ENCODE peak calls at places on chromosome 13, in seven cellular contexts. N is H54, M is sigmoid colon, F is uterus, J is upper lobe of left lung, B is transverse colon, V is breast epithelium. L is an unnamed sample.

GRCh38 chr13:111572956-111573355 is 252.5 kb downstream of the TEX29 start:
- DNase-seq in N (no peak), M (no peak), F (no peak), J (no peak), B (peak; percentile 27), V (no peak), L (no peak)

GRCh38 chr13:90918551-90918950 is 428.9 kb upstream of the MIR17HG start:
- DNase-seq in N (no peak), M (no peak), F (no peak), J (no peak), B (no peak), V (no peak), L (no peak)

GRCh38 chr13:41428155-41428554 is 29.2 kb upstream of the RGCC start:
- DNase-seq in N (no peak), M (no peak), F (no peak), J (no peak), B (no peak), V (no peak), L (peak; percentile 27)

GRCh38 chr13:21717817-21718216 is 46.9 kb downstream of the FGF9 start:
- DNase-seq in N (no peak), M (no peak), F (no peak), J (no peak), B (no peak), V (peak; percentile 30), L (no peak)

GRCh38 chr13:25928941-25929505 is 122.8 kb downstream of the SHISA2 start:
- DNase-seq in N (no peak), M (no peak), F (no peak), J (no peak), B (no peak), V (no peak), L (no peak)

GRCh38 chr13:113075711-113076110 is 29.9 kb upstream of the F7 start:
- DNase-seq in N (no peak), M (no peak), F (no peak), J (no peak), B (no peak), V (no peak), L (no peak)

GRCh38 chr13:24692541-24692940 is 12.3 kb downstream of the ATP12A start:
- DNase-seq in N (peak; percentile 29), M (no peak), F (no peak), J (no peak), B (no peak), V (no peak), L (no peak)

GRCh38 chr13:60335531-60335930 is 61.5 kb upstream of the TDRD3 start:
- DNase-seq in N (no peak), M (no peak), F (no peak), J (no peak), B (no peak), V (no peak), L (peak; percentile 33)

GRCh38 chr13:109655611-109656010 is 130.8 kb downstream of the IRS2 start:
- DNase-seq in N (no peak), M (no peak), F (no peak), J (no peak), B (no peak), V (no peak), L (no peak)

GRCh38 chr13:79245937-79246574 is 160.0 kb downstream of the RBM26 start:
- DNase-seq in N (no peak), M (no peak), F (no peak), J (no peak), B (no peak), V (no peak), L (no peak)

DNA sequence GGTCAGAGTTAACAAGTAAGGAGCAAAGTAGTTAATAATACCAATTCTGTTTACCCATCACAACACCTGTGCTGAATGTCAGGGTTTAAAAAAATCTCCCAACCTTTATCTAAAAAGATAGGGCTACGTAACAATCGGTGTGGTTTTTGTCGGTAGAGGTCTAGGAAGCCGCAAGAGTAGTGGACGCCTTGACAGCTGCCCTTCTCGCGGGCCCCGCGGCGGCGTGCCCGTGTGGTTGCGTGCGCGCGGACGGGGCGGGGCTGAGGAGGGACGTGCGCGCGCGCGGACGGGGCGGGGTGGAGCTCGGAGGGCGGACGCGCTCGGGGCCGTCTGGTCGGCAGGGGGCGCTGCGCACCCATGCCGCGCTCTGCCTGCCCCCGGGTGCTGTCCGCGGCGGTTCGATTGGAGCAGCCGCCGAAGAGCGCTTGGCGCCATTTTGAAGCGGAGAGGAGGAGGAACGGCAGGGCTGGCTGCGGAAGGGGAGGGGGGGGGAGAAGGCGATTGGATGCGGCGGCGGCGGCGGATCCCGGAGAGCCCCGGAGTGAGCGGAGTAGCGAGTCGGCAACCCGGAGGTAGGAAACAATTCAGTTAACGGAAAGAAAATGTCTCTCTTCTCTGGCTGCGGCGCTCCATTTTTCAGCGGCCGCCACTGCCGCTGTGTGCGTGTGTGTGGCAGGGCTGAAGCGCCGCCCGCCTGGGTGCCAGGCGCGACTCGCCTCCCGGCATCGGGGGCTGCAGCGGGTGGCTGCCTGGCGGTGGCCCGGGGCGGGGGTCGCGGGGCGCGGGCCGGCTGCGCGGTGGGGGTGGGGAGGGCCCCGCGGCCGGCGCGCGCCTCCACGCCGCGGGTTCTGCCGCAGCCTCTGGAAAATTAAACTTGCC is at the start of gene PDS5B:
- DNase-seq in N (peak; percentile 77), M (peak; percentile 98), F (peak; percentile 93), J (peak; percentile 97), B (peak; percentile 95), V (peak; percentile 91), L (peak; percentile 99)
- TF ChIP-seq POLR2A in N (peak; percentile 46), M (peak; percentile 16), F (peak; percentile 78), J (no peak), B (peak; percentile 66), V (peak; percentile 17), L (peak; percentile 79)

DNA sequence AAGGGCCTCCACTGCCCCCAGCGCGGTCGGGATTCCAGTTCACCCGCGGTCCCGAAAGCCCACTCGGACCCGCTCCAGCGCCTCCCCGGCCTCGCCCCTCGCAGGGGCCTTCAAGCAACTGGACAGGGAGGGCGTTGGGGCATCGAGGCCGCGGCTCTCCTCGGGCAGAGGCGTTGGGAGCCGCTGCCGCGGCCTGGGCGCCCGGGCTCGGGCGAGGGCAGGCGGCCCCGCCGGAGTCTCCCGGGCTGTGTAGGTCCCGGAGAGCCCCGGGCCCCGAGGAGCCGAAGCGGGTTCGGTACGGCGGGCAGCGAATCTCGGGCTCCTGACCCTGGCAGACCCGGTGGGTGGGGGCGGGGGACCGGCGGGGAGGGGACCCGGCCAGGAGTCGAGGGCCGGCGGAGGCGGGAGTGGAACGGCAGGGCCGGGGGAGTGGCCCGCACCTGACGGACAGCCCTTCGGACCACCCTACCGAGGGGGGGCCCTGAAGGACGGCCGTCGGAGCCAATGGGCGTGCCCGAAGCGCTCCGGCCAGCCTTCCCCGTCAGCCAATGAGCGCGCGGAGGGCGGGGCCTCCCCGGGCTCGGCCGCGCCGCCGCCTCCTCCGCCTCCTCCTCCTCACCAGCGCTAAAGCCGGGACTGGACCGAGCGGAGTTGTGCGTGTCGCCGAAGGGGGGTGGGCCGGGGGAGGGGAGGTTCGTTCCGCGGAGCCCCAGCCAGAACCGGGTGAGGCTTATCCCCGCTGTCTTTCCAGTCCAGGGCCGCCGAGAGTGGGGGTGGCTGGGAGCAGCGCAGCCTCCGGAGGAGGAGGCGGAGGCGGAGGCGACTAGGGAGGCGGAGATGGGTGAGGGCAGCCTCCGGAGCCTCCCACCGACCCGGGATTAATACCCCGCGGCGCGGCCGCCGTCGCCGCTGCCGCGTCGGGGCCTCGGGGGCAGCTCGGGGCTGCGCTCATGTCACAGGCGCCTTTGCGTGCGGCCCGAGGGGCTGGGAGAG is at the start of gene ZMYM2:
- DNase-seq in N (peak; percentile 82), M (peak; percentile 100), F (peak; percentile 98), J (peak; percentile 99), B (peak; percentile 99), V (peak; percentile 97), L (peak; percentile 97)
- TF ChIP-seq POLR2A in N (peak; percentile 14), M (peak; percentile 84), F (peak; percentile 77), J (peak; percentile 54), B (peak; percentile 86), V (peak; percentile 71), L (peak; percentile 51)

GRCh38 chr13:27415116-27415515 is 9.3 kb upstream of the GTF3A start:
- DNase-seq in N (no peak), M (no peak), F (no peak), J (no peak), B (no peak), V (no peak), L (no peak)
- TF ChIP-seq POLR2A in N (no peak), M (no peak), F (no peak), J (no peak), B (no peak), V (no peak), L (no peak)

GRCh38 chr13:43879323-43880181 is at the start of the genes CCDC122 and LACC1:
- DNase-seq in N (peak; percentile 55), M (peak; percentile 91), F (peak; percentile 76), J (peak; percentile 92), B (peak; percentile 88), V (peak; percentile 77), L (peak; percentile 71)
- TF ChIP-seq POLR2A in N (peak; percentile 18), M (no peak), F (peak; percentile 72), J (no peak), B (peak; percentile 95), V (peak; percentile 60), L (peak; percentile 43)

L was measured in erythroblast.